ENCODE peak calls at places on chromosomes 12 and 14, in seven cellular contexts. P is HCT116, U is gastrocnemius medialis, X is tibial nerve, J is K562, T is transverse colon, N is HepG2. C is an unnamed sample. For H3K27me3, the result is how much of the 10 kb centered on the place peaks cover.

GRCh38 chr14:72607386-72608125 is 286.3 kb downstream of the DPF3 start:
- DNase-seq in X (no peak), T (no peak), U (no peak), N (no peak), J (no peak), P (no peak), C (no peak)

GRCh38 chr14:72532686-72533454 is 361.0 kb downstream of the DPF3 start:
- DNase-seq in P (no peak), N (no peak), J (no peak), T (no peak), X (no peak), U (no peak), C (no peak)

GRCh38 chr12:2453076-2453806 is 341.5 kb upstream of the FKBP4 start:
- DNase-seq in X (no peak), J (no peak), T (no peak), U (no peak), P (no peak), N (no peak), C (no peak)

GRCh38 chr14:88793259-88793625 is 489 bp upstream of the EML5 start:
- DNase-seq in T (no peak), U (no peak), N (no peak), P (no peak), J (no peak), X (no peak), C (no peak)

GRCh38 chr12:91994208-91994797 is 151.3 kb downstream of the BTG1 start:
- DNase-seq in X (no peak), T (no peak), U (no peak), P (no peak), J (no peak), N (no peak), C (no peak)

GRCh38 chr12:42982828-42983227 is 393.3 kb upstream of the PRICKLE1 start:
- DNase-seq in X (no peak), P (no peak), N (no peak), J (no peak), U (no peak), T (no peak), C (no peak)

GRCh38 chr12:66417217-66417616 is 114.9 kb downstream of the HELB start:
- DNase-seq in P (no peak), J (no peak), N (no peak), X (no peak), T (no peak), U (no peak), C (no peak)

GRCh38 chr12:46342562-46343033 is 30.0 kb downstream of the SLC38A2 start:
- DNase-seq in P (peak), N (peak), U (no peak), X (no peak), J (no peak), T (peak), C (peak)

GRCh38 chr14:61765225-61765943 is 3.2 kb downstream of the SNAPC1 start:
- DNase-seq in U (no peak), N (no peak), J (no peak), P (no peak), T (no peak), X (no peak), C (no peak)

GRCh38 chr14:104303705-104304425 is 165.5 kb downstream of the KIF26A start:
- DNase-seq in P (no peak), X (no peak), U (no peak), T (no peak), J (no peak), N (no peak), C (no peak)

GRCh38 chr14:81209187-81209836 is 11.4 kb downstream of the GTF2A1 start:
- DNase-seq in P (no peak), X (no peak), U (no peak), T (no peak), J (no peak), N (no peak), C (no peak)

GRCh38 chr14:72610096-72610830 is 283.6 kb downstream of the DPF3 start:
- DNase-seq in U (no peak), T (no peak), X (no peak), J (no peak), N (no peak), P (no peak), C (no peak)

GRCh38 chr14:101103321-101103901 is 199.9 kb upstream of the RTL1 start:
- DNase-seq in J (no peak), X (no peak), N (no peak), P (no peak), T (no peak), U (no peak), C (no peak)

GRCh38 chr14:96104469-96105057 is 65.4 kb downstream of the C14orf132 start:
- DNase-seq in N (peak), P (no peak), J (no peak), X (peak), U (peak), T (peak), C (peak)

GRCh38 chr12:111425655-111426054 is 19.9 kb downstream of the SH2B3 start:
- DNase-seq in U (no peak), J (no peak), T (no peak), X (no peak), N (no peak), P (no peak), C (no peak)

GRCh38 chr12:76006028-76006916 is 25.3 kb downstream of the PHLDA1 start:
- DNase-seq in T (no peak), P (no peak), N (no peak), U (no peak), X (no peak), J (no peak), C (no peak)

GRCh38 chr14:105745433-105746123 is 219.2 kb downstream of the TMEM121 start:
- DNase-seq in N (no peak), T (no peak), P (no peak), J (no peak), X (no peak), U (no peak), C (no peak)

GRCh38 chr12:46674126-46674525 is 151.7 kb downstream of the SLC38A4 start:
- DNase-seq in N (no peak), P (no peak), J (no peak), T (no peak), X (no peak), U (no peak), C (no peak)

GRCh38 chr14:45651906-45652305 is 398.9 kb upstream of the MIS18BP1 start:
- DNase-seq in X (no peak), P (no peak), T (no peak), U (no peak), J (no peak), N (no peak), C (no peak)

GRCh38 chr14:75249958-75250336 is 28.7 kb upstream of the FOS start:
- DNase-seq in X (no peak), T (no peak), N (no peak), U (no peak), J (no peak), P (no peak), C (no peak)
- H3K4me3 ChIP-seq in X (no peak), T (no peak), N (no peak), U (no peak), J (no peak), P (no peak), C (no peak)

GRCh38 chr12:114671321-114671663 is 12.7 kb downstream of the TBX3 start:
- DNase-seq in X (no peak), J (no peak), N (no peak), T (no peak), U (no peak), P (no peak), C (no peak)

GRCh38 chr12:114674201-114675047 is 9.6 kb downstream of the TBX3 start:
- DNase-seq in X (no peak), J (no peak), T (no peak), N (no peak), U (no peak), P (no peak), C (no peak)

GRCh38 chr12:114671664-114672476 is 12.1 kb downstream of the TBX3 start:
- DNase-seq in X (no peak), J (no peak), N (no peak), T (no peak), P (no peak), U (peak), C (peak)

GRCh38 chr12:114673169-114673833 is 10.7 kb downstream of the TBX3 start:
- DNase-seq in U (peak), J (no peak), P (no peak), X (no peak), N (no peak), T (no peak), C (peak)

GRCh38 chr12:114672817-114673168 is 11.2 kb downstream of the TBX3 start:
- DNase-seq in P (no peak), N (no peak), J (no peak), T (no peak), X (no peak), U (no peak), C (no peak)
- TF ChIP-seq POLR2A in P (no peak), N (no peak), J (no peak), T (no peak), X (no peak), U (no peak), C (no peak)

GRCh38 chr12:113796852-113797534 is 169.1 kb downstream of the RBM19 start:
- DNase-seq in X (no peak), P (no peak), U (no peak), T (no peak), N (no peak), J (no peak), C (no peak)

GRCh38 chr12:113792450-113792849 is 173.7 kb downstream of the RBM19 start:
- DNase-seq in X (no peak), T (no peak), P (no peak), J (no peak), U (no peak), N (no peak), C (no peak)

GRCh38 chr12:113793250-113793649 is 172.9 kb downstream of the RBM19 start:
- DNase-seq in X (no peak), P (no peak), T (no peak), N (no peak), U (no peak), J (no peak), C (no peak)

GRCh38 chr12:113796086-113796827 is 169.9 kb downstream of the RBM19 start:
- DNase-seq in U (no peak), J (no peak), T (no peak), X (no peak), P (no peak), N (no peak), C (no peak)

DNA sequence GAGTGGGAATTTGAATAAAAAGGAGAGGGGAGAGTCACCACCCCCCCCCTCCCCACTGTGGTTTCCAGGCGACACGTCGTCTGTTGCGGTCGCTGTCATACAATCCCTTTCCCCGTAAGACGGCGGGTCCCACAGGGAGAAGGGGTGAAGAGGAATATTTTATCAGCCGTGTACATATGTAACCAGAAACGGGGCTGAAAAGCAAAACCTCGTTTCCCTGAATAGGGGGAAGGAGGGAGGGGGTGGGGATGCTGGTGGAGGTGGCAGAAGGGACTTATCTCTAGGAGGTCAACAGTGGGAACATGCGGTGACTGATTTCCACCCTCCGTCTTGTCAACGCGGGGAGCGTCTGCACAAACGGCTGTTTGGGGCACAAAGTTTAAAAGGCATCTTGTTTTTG is 171.4 kb downstream of the RBM19 start:
- DNase-seq in T (no peak), J (peak), N (no peak), P (no peak), X (no peak), U (no peak), C (no peak)
- H3K27me3 ChIP-seq in T (under half), J (under half), N (under half), P (under half), X (under half), U (under half), C (under half)

GRCh38 chr12:89344043-89344861 is 8.0 kb downstream of the DUSP6 start:
- DNase-seq in X (no peak), U (no peak), T (no peak), N (peak), P (no peak), J (no peak), C (no peak)
- H3K4me3 ChIP-seq in X (no peak), U (no peak), T (no peak), N (peak), P (no peak), J (no peak), C (no peak)

DNA sequence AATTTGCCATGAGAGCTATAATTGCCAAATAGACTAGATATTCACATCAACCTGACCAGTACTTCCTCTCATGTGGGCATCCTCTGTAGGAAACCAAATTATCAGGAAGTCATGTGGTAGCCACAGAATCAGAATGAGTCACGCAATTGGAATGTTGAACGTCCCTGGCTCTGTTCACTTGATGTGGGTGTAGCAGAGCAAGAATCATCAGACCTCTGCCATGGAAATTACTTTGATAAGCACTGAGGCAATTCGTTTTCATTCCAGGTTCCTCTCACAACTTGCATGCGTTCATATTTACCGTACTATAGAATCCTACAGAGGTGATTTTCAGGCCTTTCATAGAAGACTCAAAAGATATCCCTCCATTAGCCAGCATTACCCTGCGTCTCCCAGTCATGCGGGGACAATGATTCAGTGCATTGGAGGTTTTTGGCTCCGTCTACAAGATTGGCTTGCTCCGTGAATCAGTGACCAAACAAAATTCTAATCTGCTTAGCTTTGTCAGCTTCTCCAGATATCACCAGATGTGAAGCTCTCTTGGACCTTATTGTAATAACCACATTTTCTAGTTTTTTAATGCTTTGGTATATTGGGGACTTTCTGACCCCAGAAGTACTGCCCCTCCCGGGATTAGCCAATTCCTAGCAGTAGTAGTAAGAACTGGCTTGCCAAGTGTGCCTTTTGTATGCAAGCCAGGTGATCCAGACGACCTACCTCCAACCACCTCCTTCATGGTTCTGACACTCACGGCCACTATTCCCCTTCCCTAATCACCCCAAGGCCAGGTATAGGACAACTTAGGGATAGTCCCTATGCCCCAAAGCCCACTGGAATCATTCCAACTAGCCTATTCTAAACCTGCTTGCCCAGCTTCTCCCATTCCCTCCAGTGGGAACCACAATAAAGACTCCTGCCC is 133.4 kb downstream of the KICS2 start:
- DNase-seq in P (peak), J (peak), U (peak), X (peak), T (peak), N (peak), C (peak)
- TF ChIP-seq POLR2A in P (no peak), J (no peak), U (no peak), X (no peak), T (no peak), N (no peak), C (no peak)

GRCh38 chr12:121986494-121987245 is 35.0 kb upstream of the BCL7A start:
- DNase-seq in J (no peak), X (no peak), T (no peak), U (no peak), N (no peak), P (no peak), C (no peak)

GRCh38 chr12:121990692-121991603 is 30.7 kb upstream of the BCL7A start:
- DNase-seq in U (no peak), N (no peak), P (no peak), X (no peak), J (no peak), T (no peak), C (no peak)

GRCh38 chr12:121989266-121989950 is 32.3 kb upstream of the BCL7A start:
- DNase-seq in T (no peak), P (no peak), N (no peak), X (no peak), U (no peak), J (no peak), C (no peak)

GRCh38 chr12:121992059-121992879 is 29.4 kb upstream of the BCL7A start:
- DNase-seq in T (no peak), N (peak), J (no peak), X (no peak), P (no peak), U (no peak), C (no peak)

GRCh38 chr12:121989951-121990647 is 31.6 kb upstream of the BCL7A start:
- DNase-seq in P (no peak), N (no peak), T (no peak), X (no peak), U (no peak), J (no peak), C (no peak)
- H3K27me3 ChIP-seq in P (under half), N (under half), T (under half), X (under half), U (under half), J (under half), C (under half)